ENCODE peak calls at places on chromosome 12, in four cellular contexts. One of them, this sample, is unnamed.

GRCh38 chr12:63865448-63865847 is 20.9 kb downstream of the SRGAP1 start:
- DNase-seq in stimulated activated CD4-positive, alpha-beta T cell treated with anti-CD3 and anti-CD28 coated beads, Interleukin-1b, Interleukin-23, amount 100 ng/mL, for 1 hour: no peak
- DNase-seq in NCI-H1436: no peak
- DNase-seq in iPS-NIHi11: no peak
- DNase-seq in this sample: no peak

GRCh38 chr12:109250523-109250922 is 58.6 kb downstream of the FOXN4 start:
- DNase-seq in NCI-H1436: no peak
- DNase-seq in stimulated activated CD4-positive, alpha-beta T cell treated with anti-CD3 and anti-CD28 coated beads, Interleukin-1b, Interleukin-23, amount 100 ng/mL, for 1 hour: no peak
- DNase-seq in iPS-NIHi11: no peak
- DNase-seq in this sample: no peak

GRCh38 chr12:21444193-21445146 is 7.0 kb downstream of the PYROXD1 start:
- DNase-seq in NCI-H1436: no peak
- DNase-seq in stimulated activated CD4-positive, alpha-beta T cell treated with anti-CD3 and anti-CD28 coated beads, Interleukin-1b, Interleukin-23, amount 100 ng/mL, for 1 hour: no peak
- DNase-seq in iPS-NIHi11: no peak
- DNase-seq in this sample: no peak

GRCh38 chr12:78085562-78086182 is 255.0 kb downstream of the NAV3 start:
- DNase-seq in iPS-NIHi11: no peak
- DNase-seq in NCI-H1436: no peak
- DNase-seq in stimulated activated CD4-positive, alpha-beta T cell treated with anti-CD3 and anti-CD28 coated beads, Interleukin-1b, Interleukin-23, amount 100 ng/mL, for 1 hour: no peak
- DNase-seq in this sample: no peak

GRCh38 chr12:110531741-110532333 is 29.7 kb downstream of the RAD9B start:
- DNase-seq in stimulated activated CD4-positive, alpha-beta T cell treated with anti-CD3 and anti-CD28 coated beads, Interleukin-1b, Interleukin-23, amount 100 ng/mL, for 1 hour: no peak
- DNase-seq in iPS-NIHi11: no peak
- DNase-seq in NCI-H1436: no peak
- DNase-seq in this sample: no peak

GRCh38 chr12:54173066-54173726 is 15.6 kb downstream of the SMUG1 start:
- DNase-seq in stimulated activated CD4-positive, alpha-beta T cell treated with anti-CD3 and anti-CD28 coated beads, Interleukin-1b, Interleukin-23, amount 100 ng/mL, for 1 hour: no peak
- DNase-seq in iPS-NIHi11: peak
- DNase-seq in NCI-H1436: no peak
- DNase-seq in this sample: peak

GRCh38 chr12:52066346-52067080 is 3.3 kb upstream of the ATG101 start:
- DNase-seq in stimulated activated CD4-positive, alpha-beta T cell treated with anti-CD3 and anti-CD28 coated beads, Interleukin-1b, Interleukin-23, amount 100 ng/mL, for 1 hour: no peak
- DNase-seq in iPS-NIHi11: no peak
- DNase-seq in NCI-H1436: no peak
- DNase-seq in this sample: no peak

GRCh38 chr12:118841588-118841987 is 139.8 kb upstream of the SRRM4 start:
- DNase-seq in NCI-H1436: no peak
- DNase-seq in iPS-NIHi11: no peak
- DNase-seq in stimulated activated CD4-positive, alpha-beta T cell treated with anti-CD3 and anti-CD28 coated beads, Interleukin-1b, Interleukin-23, amount 100 ng/mL, for 1 hour: no peak
- DNase-seq in this sample: no peak

GRCh38 chr12:92574046-92574783 is 128.6 kb upstream of the PLEKHG7 start:
- DNase-seq in stimulated activated CD4-positive, alpha-beta T cell treated with anti-CD3 and anti-CD28 coated beads, Interleukin-1b, Interleukin-23, amount 100 ng/mL, for 1 hour: no peak
- DNase-seq in iPS-NIHi11: peak
- DNase-seq in NCI-H1436: no peak
- DNase-seq in this sample: no peak

GRCh38 chr12:116135209-116135930 is 142.1 kb downstream of the MED13L start:
- DNase-seq in stimulated activated CD4-positive, alpha-beta T cell treated with anti-CD3 and anti-CD28 coated beads, Interleukin-1b, Interleukin-23, amount 100 ng/mL, for 1 hour: no peak
- DNase-seq in iPS-NIHi11: no peak
- DNase-seq in NCI-H1436: no peak
- DNase-seq in this sample: no peak

GRCh38 chr12:122862110-122862634 is 26.9 kb downstream of the HIP1R start:
- DNase-seq in iPS-NIHi11: no peak
- DNase-seq in NCI-H1436: no peak
- DNase-seq in stimulated activated CD4-positive, alpha-beta T cell treated with anti-CD3 and anti-CD28 coated beads, Interleukin-1b, Interleukin-23, amount 100 ng/mL, for 1 hour: no peak
- DNase-seq in this sample: no peak

GRCh38 chr12:55713721-55714120 is 2.1 kb upstream of the BLOC1S1 start:
- DNase-seq in stimulated activated CD4-positive, alpha-beta T cell treated with anti-CD3 and anti-CD28 coated beads, Interleukin-1b, Interleukin-23, amount 100 ng/mL, for 1 hour: no peak
- DNase-seq in NCI-H1436: no peak
- DNase-seq in iPS-NIHi11: no peak
- DNase-seq in this sample: no peak

GRCh38 chr12:57216014-57216891 is at the start of gene NXPH4:
- DNase-seq in NCI-H1436: peak
- DNase-seq in stimulated activated CD4-positive, alpha-beta T cell treated with anti-CD3 and anti-CD28 coated beads, Interleukin-1b, Interleukin-23, amount 100 ng/mL, for 1 hour: no peak
- DNase-seq in iPS-NIHi11: peak
- DNase-seq in this sample: peak

GRCh38 chr12:30825341-30825740 is 70.6 kb upstream of the CAPRIN2 start:
- DNase-seq in stimulated activated CD4-positive, alpha-beta T cell treated with anti-CD3 and anti-CD28 coated beads, Interleukin-1b, Interleukin-23, amount 100 ng/mL, for 1 hour: no peak
- DNase-seq in NCI-H1436: no peak
- DNase-seq in iPS-NIHi11: no peak
- DNase-seq in this sample: no peak

GRCh38 chr12:46998811-46999368 is 80.5 kb upstream of the PCED1B start:
- DNase-seq in NCI-H1436: no peak
- DNase-seq in iPS-NIHi11: no peak
- DNase-seq in stimulated activated CD4-positive, alpha-beta T cell treated with anti-CD3 and anti-CD28 coated beads, Interleukin-1b, Interleukin-23, amount 100 ng/mL, for 1 hour: no peak
- DNase-seq in this sample: no peak

GRCh38 chr12:49888461-49889151 is 15.1 kb downstream of the FAIM2 start:
- DNase-seq in stimulated activated CD4-positive, alpha-beta T cell treated with anti-CD3 and anti-CD28 coated beads, Interleukin-1b, Interleukin-23, amount 100 ng/mL, for 1 hour: no peak
- DNase-seq in NCI-H1436: no peak
- DNase-seq in iPS-NIHi11: no peak
- DNase-seq in this sample: no peak

GRCh38 chr12:40137252-40137651 is 31.4 kb upstream of the SLC2A13 start:
- DNase-seq in iPS-NIHi11: no peak
- DNase-seq in stimulated activated CD4-positive, alpha-beta T cell treated with anti-CD3 and anti-CD28 coated beads, Interleukin-1b, Interleukin-23, amount 100 ng/mL, for 1 hour: no peak
- DNase-seq in NCI-H1436: no peak
- DNase-seq in this sample: no peak

GRCh38 chr12:78120866-78121590 is 290.3 kb downstream of the NAV3 start:
- DNase-seq in iPS-NIHi11: no peak
- DNase-seq in stimulated activated CD4-positive, alpha-beta T cell treated with anti-CD3 and anti-CD28 coated beads, Interleukin-1b, Interleukin-23, amount 100 ng/mL, for 1 hour: no peak
- DNase-seq in NCI-H1436: no peak
- DNase-seq in this sample: no peak

GRCh38 chr12:51307655-51308593 is 16.1 kb downstream of the BIN2 start:
- DNase-seq in iPS-NIHi11: no peak
- DNase-seq in stimulated activated CD4-positive, alpha-beta T cell treated with anti-CD3 and anti-CD28 coated beads, Interleukin-1b, Interleukin-23, amount 100 ng/mL, for 1 hour: no peak
- DNase-seq in NCI-H1436: no peak
- DNase-seq in this sample: no peak

GRCh38 chr12:50634379-50634778 is 129.5 kb upstream of the ATF1 start:
- DNase-seq in stimulated activated CD4-positive, alpha-beta T cell treated with anti-CD3 and anti-CD28 coated beads, Interleukin-1b, Interleukin-23, amount 100 ng/mL, for 1 hour: no peak
- DNase-seq in NCI-H1436: no peak
- DNase-seq in iPS-NIHi11: no peak
- DNase-seq in this sample: no peak

GRCh38 chr12:111788178-111788654 is 21.5 kb downstream of the ALDH2 start:
- DNase-seq in iPS-NIHi11: no peak
- DNase-seq in NCI-H1436: no peak
- DNase-seq in stimulated activated CD4-positive, alpha-beta T cell treated with anti-CD3 and anti-CD28 coated beads, Interleukin-1b, Interleukin-23, amount 100 ng/mL, for 1 hour: no peak
- DNase-seq in this sample: no peak

GRCh38 chr12:130280226-130280625 is 57.5 kb upstream of the PIWIL1 start:
- DNase-seq in iPS-NIHi11: no peak
- DNase-seq in NCI-H1436: no peak
- DNase-seq in stimulated activated CD4-positive, alpha-beta T cell treated with anti-CD3 and anti-CD28 coated beads, Interleukin-1b, Interleukin-23, amount 100 ng/mL, for 1 hour: no peak
- DNase-seq in this sample: no peak

GRCh38 chr12:115632323-115632722 is 645.2 kb downstream of the MED13L start:
- DNase-seq in stimulated activated CD4-positive, alpha-beta T cell treated with anti-CD3 and anti-CD28 coated beads, Interleukin-1b, Interleukin-23, amount 100 ng/mL, for 1 hour: no peak
- DNase-seq in NCI-H1436: no peak
- DNase-seq in iPS-NIHi11: no peak
- DNase-seq in this sample: no peak

GRCh38 chr12:76866726-76867125 is 12.1 kb downstream of the CSRP2 start:
- DNase-seq in NCI-H1436: no peak
- DNase-seq in stimulated activated CD4-positive, alpha-beta T cell treated with anti-CD3 and anti-CD28 coated beads, Interleukin-1b, Interleukin-23, amount 100 ng/mL, for 1 hour: no peak
- DNase-seq in iPS-NIHi11: no peak
- DNase-seq in this sample: no peak

GRCh38 chr12:116537149-116537904 is 21.9 kb upstream of the MAP1LC3B2 start:
- DNase-seq in stimulated activated CD4-positive, alpha-beta T cell treated with anti-CD3 and anti-CD28 coated beads, Interleukin-1b, Interleukin-23, amount 100 ng/mL, for 1 hour: no peak
- DNase-seq in iPS-NIHi11: no peak
- DNase-seq in NCI-H1436: no peak
- DNase-seq in this sample: no peak

GRCh38 chr12:85733441-85733840 is 102.8 kb downstream of the RASSF9 start:
- DNase-seq in iPS-NIHi11: no peak
- DNase-seq in stimulated activated CD4-positive, alpha-beta T cell treated with anti-CD3 and anti-CD28 coated beads, Interleukin-1b, Interleukin-23, amount 100 ng/mL, for 1 hour: no peak
- DNase-seq in NCI-H1436: no peak
- DNase-seq in this sample: no peak

This sample was measured in NCI-H1930.